ENCODE peak calls at places on chromosomes 13 and 19, in four cellular contexts. One of them, this sample, is unnamed.

GRCh38 chr13:113357529-113357928 is 6.4 kb downstream of the GRTP1 start:
- DNase-seq in CD8-positive, alpha-beta memory T cell: no peak
- DNase-seq in AG04450: peak; percentile 36
- DNase-seq in DND-41: no peak
- DNase-seq in this sample: no peak

GRCh38 chr19:17202249-17202648 is 12.9 kb upstream of the USE1 start:
- DNase-seq in DND-41: no peak
- DNase-seq in CD8-positive, alpha-beta memory T cell: no peak
- DNase-seq in AG04450: no peak
- DNase-seq in this sample: peak; percentile 34

GRCh38 chr13:110536006-110536693 is 25.4 kb downstream of the RAB20 start:
- DNase-seq in CD8-positive, alpha-beta memory T cell: no peak
- DNase-seq in DND-41: no peak
- DNase-seq in AG04450: no peak
- DNase-seq in this sample: no peak

GRCh38 chr19:38037151-38037611 is 130.2 kb downstream of the SIPA1L3 start:
- DNase-seq in DND-41: no peak
- DNase-seq in CD8-positive, alpha-beta memory T cell: no peak
- DNase-seq in AG04450: no peak
- DNase-seq in this sample: no peak

GRCh38 chr19:29667941-29668340 is 2.7 kb downstream of the PLEKHF1 start:
- DNase-seq in DND-41: peak; percentile 82
- DNase-seq in AG04450: no peak
- DNase-seq in CD8-positive, alpha-beta memory T cell: peak; percentile 66
- DNase-seq in this sample: peak; percentile 83

GRCh38 chr13:27110056-27110746 is 61.4 kb downstream of the USP12 start:
- DNase-seq in AG04450: no peak
- DNase-seq in CD8-positive, alpha-beta memory T cell: no peak
- DNase-seq in DND-41: no peak
- DNase-seq in this sample: no peak

GRCh38 chr19:40231544-40232424 is 5.3 kb upstream of the CCNP start:
- DNase-seq in CD8-positive, alpha-beta memory T cell: no peak
- DNase-seq in DND-41: no peak
- DNase-seq in AG04450: no peak
- DNase-seq in this sample: no peak

GRCh38 chr13:114174529-114174941 is 4.5 kb upstream of the CFAP97D2 start:
- DNase-seq in DND-41: no peak
- DNase-seq in CD8-positive, alpha-beta memory T cell: no peak
- DNase-seq in AG04450: no peak
- DNase-seq in this sample: no peak

GRCh38 chr13:96984061-96984508 is 10.2 kb downstream of the OXGR1 start:
- DNase-seq in DND-41: no peak
- DNase-seq in CD8-positive, alpha-beta memory T cell: no peak
- DNase-seq in AG04450: no peak
- DNase-seq in this sample: no peak

GRCh38 chr19:30340724-30341595 is 31.2 kb upstream of the ZNF536 start:
- DNase-seq in AG04450: no peak
- DNase-seq in CD8-positive, alpha-beta memory T cell: no peak
- DNase-seq in DND-41: no peak
- DNase-seq in this sample: no peak

DNA sequence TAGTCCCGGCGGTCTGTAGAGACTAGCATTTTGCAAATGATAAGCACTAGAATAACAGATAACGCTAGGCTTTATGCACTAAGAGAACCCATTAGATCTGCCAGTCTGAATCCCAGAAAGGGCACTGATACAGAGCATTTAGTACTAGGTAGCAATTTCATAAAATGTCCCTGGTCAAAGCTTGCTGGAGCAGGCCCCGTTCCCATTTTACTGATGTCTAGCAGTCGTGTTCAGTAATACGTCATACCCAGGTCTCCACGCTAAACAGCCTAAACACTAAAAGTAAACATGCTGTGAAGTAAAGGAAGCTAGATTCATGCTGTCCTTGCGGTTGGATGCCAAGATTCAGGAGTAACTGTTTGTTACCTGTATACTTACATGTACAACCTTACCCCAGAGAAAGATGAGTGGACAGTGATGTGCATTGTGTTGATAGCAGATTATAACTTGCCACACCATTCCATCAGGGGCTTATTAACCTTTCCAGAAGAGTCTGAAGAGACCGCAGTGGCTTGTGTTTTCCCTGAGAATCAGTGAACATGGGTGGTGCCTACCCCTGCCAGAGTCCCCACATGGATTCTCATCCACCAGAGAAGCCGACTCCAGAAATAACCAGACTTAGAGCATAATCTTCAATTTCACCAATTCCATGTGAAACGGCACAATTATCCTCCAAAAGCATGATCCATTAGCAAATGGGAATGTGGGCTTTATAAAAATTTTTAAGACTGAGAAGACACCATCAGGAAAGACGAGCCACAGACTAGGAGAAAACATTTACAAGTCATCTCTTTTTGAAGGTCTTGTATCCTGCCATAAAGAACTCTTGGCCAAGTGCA is 3.4 kb upstream of the RPS11 start:
- DNase-seq in CD8-positive, alpha-beta memory T cell: no peak
- DNase-seq in DND-41: no peak
- DNase-seq in AG04450: no peak
- DNase-seq in this sample: no peak
- H3K9me3 ChIP-seq in CD8-positive, alpha-beta memory T cell: no peaks in the 10 kb centered on the region
- H3K9me3 ChIP-seq in DND-41: no peaks in the 10 kb centered on the region
- H3K9me3 ChIP-seq in AG04450: no peaks in the 10 kb centered on the region
- H3K9me3 ChIP-seq in this sample: no peaks in the 10 kb centered on the region

GRCh38 chr19:55345101-55345817 is 5.6 kb downstream of the KMT5C start:
- DNase-seq in AG04450: no peak
- DNase-seq in DND-41: no peak
- DNase-seq in CD8-positive, alpha-beta memory T cell: no peak
- DNase-seq in this sample: no peak

GRCh38 chr19:55347442-55348009 is 7.0 kb downstream of the COX6B2 start:
- DNase-seq in DND-41: no peak
- DNase-seq in AG04450: no peak
- DNase-seq in CD8-positive, alpha-beta memory T cell: no peak
- DNase-seq in this sample: no peak

GRCh38 chr19:55346725-55347441 is 7.2 kb downstream of the KMT5C start:
- DNase-seq in DND-41: no peak
- DNase-seq in CD8-positive, alpha-beta memory T cell: no peak
- DNase-seq in AG04450: no peak
- DNase-seq in this sample: no peak

GRCh38 chr19:55344444-55344843 is 4.8 kb downstream of the KMT5C start:
- DNase-seq in DND-41: no peak
- DNase-seq in CD8-positive, alpha-beta memory T cell: no peak
- DNase-seq in AG04450: no peak
- DNase-seq in this sample: no peak

DNA sequence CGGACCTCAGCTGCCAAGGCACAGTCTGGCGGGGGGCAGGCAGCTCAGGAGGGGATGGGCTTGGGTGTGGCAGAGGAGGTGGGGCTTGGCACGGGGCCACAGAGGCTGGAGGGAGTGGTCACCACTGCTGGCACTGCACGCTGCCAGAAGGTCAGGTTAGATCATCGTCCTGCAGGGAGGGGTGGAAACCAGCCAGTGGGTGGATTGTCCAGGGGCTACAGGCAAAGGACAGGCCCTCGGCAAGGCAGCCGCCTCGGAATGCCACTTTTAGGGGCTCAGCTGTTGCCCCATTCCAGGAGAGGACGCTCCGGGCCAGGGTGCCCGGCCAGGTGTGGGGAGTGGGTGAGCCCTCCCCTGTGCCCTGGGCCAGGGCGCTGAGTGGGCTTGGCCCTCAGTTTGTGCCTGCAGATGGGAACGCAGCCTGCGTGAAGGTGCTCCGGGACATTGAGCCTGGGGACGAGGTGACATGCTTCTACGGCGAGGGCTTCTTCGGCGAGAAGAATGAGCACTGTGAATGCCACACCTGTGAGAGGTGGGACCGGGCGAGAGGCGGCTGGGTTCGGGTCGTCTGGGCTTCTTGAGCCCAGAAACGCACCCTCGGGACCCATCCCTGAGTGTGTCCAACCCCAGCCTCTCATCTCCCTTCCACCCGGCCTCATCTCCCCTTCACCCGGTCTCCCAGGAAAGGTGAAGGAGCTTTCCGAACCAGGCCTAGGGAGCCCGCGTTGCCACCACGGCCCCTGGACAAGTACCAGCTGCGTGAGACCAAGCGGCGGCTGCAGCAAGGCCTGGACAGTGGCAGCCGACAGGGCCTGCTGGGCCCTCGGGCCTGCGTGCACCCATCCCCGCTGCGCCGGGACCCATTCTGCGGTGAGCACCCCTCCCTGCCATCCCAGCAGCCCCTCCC is 6.4 kb downstream of the KMT5C start:
- DNase-seq in DND-41: no peak
- DNase-seq in CD8-positive, alpha-beta memory T cell: no peak
- DNase-seq in AG04450: no peak
- DNase-seq in this sample: no peak
- H3K4me3 ChIP-seq in DND-41: no peak overlapping the region
- H3K4me3 ChIP-seq in CD8-positive, alpha-beta memory T cell: no peak overlapping the region
- H3K4me3 ChIP-seq in AG04450: no peak overlapping the region
- H3K4me3 ChIP-seq in this sample: no peak overlapping the region

GRCh38 chr19:709965-710714 is 1.4 kb downstream of the PALM start:
- DNase-seq in CD8-positive, alpha-beta memory T cell: no peak
- DNase-seq in DND-41: no peak
- DNase-seq in AG04450: no peak
- DNase-seq in this sample: no peak

GRCh38 chr19:711224-711623 is 2.5 kb downstream of the PALM start:
- DNase-seq in DND-41: no peak
- DNase-seq in AG04450: no peak
- DNase-seq in CD8-positive, alpha-beta memory T cell: no peak
- DNase-seq in this sample: no peak

GRCh38 chr19:710767-711166 is 2.0 kb downstream of the PALM start:
- DNase-seq in CD8-positive, alpha-beta memory T cell: no peak
- DNase-seq in AG04450: no peak
- DNase-seq in DND-41: no peak
- DNase-seq in this sample: no peak

GRCh38 chr19:709196-709964 is 645 bp downstream of the PALM start:
- DNase-seq in AG04450: no peak
- DNase-seq in CD8-positive, alpha-beta memory T cell: no peak
- DNase-seq in DND-41: no peak
- DNase-seq in this sample: no peak

DNA sequence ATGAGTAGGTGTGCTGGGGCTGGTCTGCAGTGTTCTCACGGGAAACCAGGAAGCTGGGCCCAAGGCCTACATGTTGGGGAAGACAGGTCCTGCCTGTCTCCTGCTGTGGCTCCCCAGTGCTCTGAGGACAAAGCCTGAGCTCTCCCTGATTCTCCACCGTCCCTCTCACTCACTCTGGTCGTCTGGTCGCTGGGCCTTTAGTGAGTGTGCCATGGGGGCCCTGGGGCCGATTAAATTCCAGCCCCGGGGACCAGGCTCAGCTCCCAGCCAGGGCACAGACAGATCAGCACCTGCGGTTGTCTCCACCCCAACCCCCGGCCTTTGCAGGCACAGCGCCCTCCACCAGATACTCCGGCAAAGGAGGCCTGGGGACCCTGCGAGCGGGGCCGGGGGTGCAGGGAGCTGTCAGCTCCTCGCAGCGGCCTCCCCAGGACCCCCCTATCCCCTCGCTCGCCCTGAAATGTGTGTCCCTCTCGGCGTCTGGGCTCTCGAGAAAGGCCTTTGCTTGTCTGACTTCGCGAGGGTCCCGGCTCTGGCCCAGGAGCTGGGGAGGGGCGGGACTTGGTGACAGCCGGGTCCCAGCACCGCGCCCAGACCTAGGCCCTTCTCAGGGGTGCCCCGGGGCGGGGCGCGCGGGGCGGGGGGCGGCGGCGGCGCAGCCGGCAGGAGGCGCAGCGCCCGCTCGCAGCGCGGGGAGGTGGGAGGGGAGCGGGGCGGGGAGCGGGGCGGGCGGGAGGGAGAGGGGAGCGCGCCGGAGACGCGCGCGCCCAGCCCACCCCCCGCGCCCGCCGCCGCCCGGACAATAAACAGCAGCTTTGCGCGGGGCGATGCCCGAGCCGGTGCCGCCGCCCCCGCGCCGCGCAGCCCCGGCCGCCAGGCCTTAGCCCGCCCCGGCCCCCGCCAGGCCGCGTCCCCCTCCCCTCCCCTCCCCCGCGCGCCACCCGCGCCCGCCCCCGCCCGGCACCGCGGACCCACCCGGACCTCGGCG is at the start of gene PALM:
- DNase-seq in CD8-positive, alpha-beta memory T cell: no peak
- DNase-seq in AG04450: no peak
- DNase-seq in DND-41: no peak
- DNase-seq in this sample: no peak
- H3K27ac ChIP-seq in CD8-positive, alpha-beta memory T cell: peak within 1 kb of the TSS; percentile 24
- H3K27ac ChIP-seq in AG04450: no peak within 1 kb of the TSS
- H3K27ac ChIP-seq in DND-41: no peak within 1 kb of the TSS
- H3K27ac ChIP-seq in this sample: no peak within 1 kb of the TSS

DNA sequence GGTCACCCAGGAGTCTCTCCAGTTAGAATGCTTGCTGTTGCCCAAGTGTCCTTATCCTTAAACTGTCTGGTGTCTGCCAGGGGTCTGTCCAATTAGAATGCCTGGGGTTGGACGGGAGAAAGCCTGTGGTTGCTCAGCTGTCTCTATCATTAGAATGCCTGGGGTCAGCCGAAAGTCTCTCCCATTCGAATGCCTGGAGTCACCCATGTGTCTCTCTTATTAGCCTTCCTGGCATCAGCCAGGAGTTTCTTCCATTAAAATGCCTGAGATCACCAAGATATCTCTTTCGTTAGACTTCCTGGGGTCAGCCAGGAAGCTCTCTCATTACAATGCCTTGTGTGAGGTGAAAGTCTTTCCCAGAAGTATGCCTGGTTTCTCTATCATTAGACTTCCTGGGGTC is 1521.0 kb downstream of the UQCRFS1 start:
- DNase-seq in DND-41: no peak
- DNase-seq in CD8-positive, alpha-beta memory T cell: no peak
- DNase-seq in AG04450: no peak
- DNase-seq in this sample: no peak
- H3K9me3 ChIP-seq in DND-41: no peaks in the 10 kb centered on the region
- H3K9me3 ChIP-seq in CD8-positive, alpha-beta memory T cell: no peaks in the 10 kb centered on the region
- H3K9me3 ChIP-seq in AG04450: peaks cover 23% of the 10 kb centered on the region
- H3K9me3 ChIP-seq in this sample: peaks cover 22% of the 10 kb centered on the region